ENCODE peak calls at places on chromosomes 3 and 15, in four cellular contexts. Q, R, G and T are unnamed samples.

GRCh38 chr15:43225201-43225949 is 4.6 kb upstream of the EPB42 start:
- DNase-seq in Q (peak; percentile 84), G (no peak), R (peak; percentile 84), T (peak; percentile 76)

GRCh38 chr15:52256366-52256765 is 39.2 kb downstream of the MYO5C start:
- DNase-seq in R (peak; percentile 80), G (no peak), Q (peak; percentile 91), T (peak; percentile 88)

GRCh38 chr15:98954411-98954810 is 53.2 kb downstream of the PGPEP1L start:
- DNase-seq in Q (peak; percentile 62), G (peak; percentile 94), R (no peak), T (no peak)

GRCh38 chr15:88238618-88239430 is 17.7 kb downstream of the NTRK3 start:
- DNase-seq in R (no peak), G (peak; percentile 5), Q (peak; percentile 64), T (no peak)

GRCh38 chr15:68304611-68305337 is 27.2 kb downstream of the FEM1B start:
- DNase-seq in G (no peak), Q (no peak), R (no peak), T (peak; percentile 86)

GRCh38 chr15:70154440-70155347 is 57.0 kb upstream of the TLE3 start:
- DNase-seq in G (peak; percentile 87), Q (peak; percentile 21), R (no peak), T (peak; percentile 75)

GRCh38 chr3:141796436-141797166 is 33.4 kb downstream of the GRK7 start:
- DNase-seq in G (no peak), Q (peak; percentile 8), R (no peak), T (peak; percentile 61)

GRCh38 chr3:184592411-184593200 is 31.0 kb downstream of the EPHB3 start:
- DNase-seq in R (no peak), G (no peak), Q (peak; percentile 67), T (peak; percentile 66)

GRCh38 chr3:33250712-33251111 is 26.5 kb upstream of the FBXL2 start:
- DNase-seq in R (no peak), Q (peak; percentile 36), G (no peak), T (no peak)

GRCh38 chr15:70171224-70171886 is 73.6 kb upstream of the TLE3 start:
- DNase-seq in Q (no peak), R (no peak), G (no peak), T (peak; percentile 71)

GRCh38 chr3:7562892-7563291 is 702.0 kb downstream of the GRM7 start:
- DNase-seq in G (no peak), Q (no peak), R (no peak), T (no peak)

GRCh38 chr3:69452295-69452694 is 66.4 kb upstream of the FRMD4B start:
- DNase-seq in Q (no peak), R (no peak), G (no peak), T (no peak)

GRCh38 chr3:123584284-123584987 is 417 bp downstream of the HACD2 start:
- DNase-seq in R (peak; percentile 48), G (peak; percentile 87), Q (peak; percentile 72), T (no peak)

GRCh38 chr15:63970723-63971426 is 75.4 kb downstream of the DAPK2 start:
- DNase-seq in Q (no peak), G (no peak), R (no peak), T (peak; percentile 19)

GRCh38 chr15:101207867-101208288 is 44.0 kb downstream of the CHSY1 start:
- DNase-seq in Q (no peak), R (peak; percentile 13), G (no peak), T (no peak)

GRCh38 chr3:177764377-177764912 is 567.2 kb upstream of the TBL1XR1 start:
- DNase-seq in G (no peak), R (no peak), Q (peak; percentile 32), T (no peak)

GRCh38 chr3:194126790-194127189 is 9.2 kb upstream of the HES1 start:
- DNase-seq in G (no peak), R (no peak), Q (no peak), T (no peak)

GRCh38 chr15:41465822-41466421 is 27.8 kb upstream of the ITPKA start:
- DNase-seq in Q (peak; percentile 66), G (no peak), R (peak; percentile 73), T (no peak)

GRCh38 chr3:132595036-132595435 is 2.0 kb upstream of the ACKR4 start:
- DNase-seq in Q (peak; percentile 69), G (no peak), R (peak; percentile 1), T (peak; percentile 48)

GRCh38 chr3:117671707-117672318 is 962.2 kb downstream of the TUSC7 start:
- DNase-seq in G (no peak), R (no peak), Q (peak; percentile 41), T (no peak)

GRCh38 chr3:40267940-40268707 is 41.4 kb upstream of the EIF1B start:
- DNase-seq in R (no peak), Q (peak; percentile 18), G (no peak), T (peak; percentile 21)

GRCh38 chr15:97036301-97036700 is 705.8 kb downstream of the NR2F2 start:
- DNase-seq in R (no peak), Q (no peak), G (no peak), T (no peak)

GRCh38 chr3:85567074-85567676 is 608.4 kb downstream of the CADM2 start:
- DNase-seq in R (peak; percentile 71), Q (no peak), G (no peak), T (peak; percentile 82)

GRCh38 chr3:61956236-61956635 is 394.9 kb downstream of the PTPRG start:
- DNase-seq in G (no peak), Q (peak; percentile 71), R (no peak), T (no peak)

GRCh38 chr3:56801151-56801596 is 575 bp downstream of the ARHGEF3 start:
- DNase-seq in R (peak; percentile 24), Q (no peak), G (no peak), T (peak; percentile 64)

GRCh38 chr15:57896114-57896513 is 169.4 kb downstream of the ALDH1A2 start:
- DNase-seq in R (no peak), G (no peak), Q (no peak), T (no peak)

GRCh38 chr3:149828390-149828789 is 15.4 kb downstream of the RNF13 start:
- DNase-seq in G (no peak), R (no peak), Q (no peak), T (no peak)

GRCh38 chr3:71035886-71036285 is 547.6 kb downstream of the FOXP1 start:
- DNase-seq in R (no peak), G (no peak), Q (no peak), T (no peak)

GRCh38 chr15:63420333-63420741 is 38.7 kb upstream of the CA12 start:
- DNase-seq in R (peak; percentile 13), Q (peak; percentile 45), G (no peak), T (no peak)

GRCh38 chr3:8761866-8762265 is 7.5 kb downstream of the OXTR start:
- DNase-seq in Q (no peak), G (no peak), R (no peak), T (peak; percentile 37)

GRCh38 chr3:76965122-76965725 is 74.7 kb upstream of the ROBO2 start:
- DNase-seq in Q (peak; percentile 49), R (no peak), G (peak; percentile 18), T (no peak)

GRCh38 chr3:76972624-76973296 is 67.1 kb upstream of the ROBO2 start:
- DNase-seq in R (no peak), Q (no peak), G (no peak), T (no peak)

DNA sequence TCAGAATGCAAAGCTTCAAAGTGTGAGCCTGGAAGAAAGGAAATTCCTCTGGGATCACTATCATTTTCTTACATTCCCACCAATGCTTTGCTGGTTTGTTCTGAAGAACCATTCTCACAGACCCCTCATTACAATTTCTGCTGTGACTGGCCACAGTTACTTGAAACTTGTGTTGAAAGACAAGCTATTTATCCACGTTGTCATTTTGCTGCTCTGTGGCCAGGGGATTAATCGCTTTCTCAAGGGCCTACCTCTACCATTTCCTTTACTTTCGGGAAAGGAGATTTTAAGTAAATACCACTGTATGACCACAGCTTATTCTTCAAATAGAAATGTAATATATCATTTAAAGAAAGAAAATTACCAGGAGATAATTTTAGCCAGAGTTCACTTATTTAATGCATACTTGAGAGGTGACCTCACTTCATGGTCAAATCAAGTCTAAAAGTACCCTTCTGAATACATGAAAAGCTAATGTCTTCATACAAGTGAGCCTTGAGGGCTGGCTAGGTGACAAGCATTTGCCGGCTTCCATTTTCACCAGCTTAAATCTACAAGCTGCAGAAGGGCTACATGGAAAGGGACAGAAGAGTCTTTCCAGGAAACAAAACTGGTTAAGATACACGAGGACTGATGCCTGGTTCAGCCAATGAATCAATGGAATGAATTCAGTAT is 69.8 kb upstream of the ROBO2 start:
- DNase-seq in R (no peak), Q (no peak), G (no peak), T (no peak)
- H3K9ac ChIP-seq in R (no peak overlapping the region), Q (no peak overlapping the region), G (no peak overlapping the region), T (no peak overlapping the region)

GRCh38 chr3:195556390-195556789 is 13.3 kb upstream of the PPP1R2 start:
- DNase-seq in G (no peak), Q (peak; percentile 28), R (peak; percentile 37), T (peak; percentile 79)
- H3K4me1 ChIP-seq in G (no peaks in the 10 kb centered on the region), Q (peaks cover 3% of the 10 kb centered on the region), R (peaks cover 15% of the 10 kb centered on the region), T (no peaks in the 10 kb centered on the region)

GRCh38 chr15:74542192-74543042 is 1.4 kb downstream of the ARID3B start:
- DNase-seq in R (no peak), Q (no peak), G (no peak), T (no peak)

GRCh38 chr15:74541494-74542191 is 623 bp downstream of the ARID3B start:
- DNase-seq in Q (peak; percentile 66), R (peak; percentile 80), G (no peak), T (peak; percentile 80)

GRCh38 chr15:74543583-74543982 is 2.6 kb downstream of the ARID3B start:
- DNase-seq in G (no peak), R (peak; percentile 53), Q (no peak), T (no peak)

GRCh38 chr15:74545061-74545460 is 4.0 kb downstream of the ARID3B start:
- DNase-seq in G (no peak), Q (no peak), R (no peak), T (no peak)

GRCh38 chr15:74543043-74543422 is 2.0 kb downstream of the ARID3B start:
- DNase-seq in Q (no peak), R (no peak), G (no peak), T (no peak)
- H3K9ac ChIP-seq in Q (no peak overlapping the region), R (peak overlapping the region; percentile 92), G (no peak overlapping the region), T (peak overlapping the region; percentile 85)

GRCh38 chr3:30619318-30619717 is 12.9 kb downstream of the TGFBR2 start:
- DNase-seq in R (no peak), G (no peak), Q (no peak), T (no peak)
- H3K4me1 ChIP-seq in R (peaks cover 20% of the 10 kb centered on the region), G (peaks cover 7% of the 10 kb centered on the region), Q (peaks cover 54% of the 10 kb centered on the region), T (peaks cover 4% of the 10 kb centered on the region)